ENCODE peak calls at places on chromosomes 4 and X, in eight cellular contexts. J is skeletal muscle cell; V is NCI-H345; F is activated CD8-positive, alpha-beta memory T cell treated with anti-CD3 and anti-CD28 coated beads, Interleukin-2, amount 50 U/mL, for 4 hours; L is NCI-H1092; O is left colon; I is tibial nerve; T is lower leg skin. E is an unnamed sample.

GRCh38 chr4:110671679-110672078 is 48.8 kb upstream of the PITX2 start:
- DNase-seq in J (no peak), V (no peak), F (no peak), L (no peak), O (no peak), I (no peak), T (no peak), E (no peak)

GRCh38 chrX:23515028-23515427 is 152.3 kb upstream of the PRDX4 start:
- DNase-seq in J (no peak), V (peak), F (no peak), L (no peak), O (no peak), I (no peak), T (no peak), E (no peak)

GRCh38 chr4:7892212-7893019 is 47.2 kb downstream of the AFAP1 start:
- DNase-seq in J (peak), V (no peak), F (no peak), L (no peak), O (no peak), I (no peak), T (peak), E (no peak)

GRCh38 chr4:183797041-183797444 is 108.1 kb upstream of the STOX2 start:
- DNase-seq in J (no peak), V (peak), F (no peak), L (no peak), O (no peak), I (no peak), T (no peak), E (peak)

GRCh38 chrX:16946971-16947562 is 609 bp downstream of the REPS2 start:
- DNase-seq in J (no peak), V (peak), F (peak), L (no peak), O (peak), I (no peak), T (peak), E (no peak)

GRCh38 chr4:144557404-144557803 is 88.6 kb upstream of the HHIP start:
- DNase-seq in J (no peak), V (no peak), F (no peak), L (no peak), O (no peak), I (no peak), T (no peak), E (no peak)

GRCh38 chr4:94615431-94615830 is 142.3 kb upstream of the BMPR1B start:
- DNase-seq in J (no peak), V (no peak), F (no peak), L (no peak), O (no peak), I (no peak), T (no peak), E (no peak)

GRCh38 chr4:20543131-20543530 is 157.1 kb upstream of the PACRGL start:
- DNase-seq in J (no peak), V (no peak), F (no peak), L (no peak), O (no peak), I (no peak), T (no peak), E (no peak)

GRCh38 chrX:119503484-119503861 is 35.2 kb downstream of the SLC25A5 start:
- DNase-seq in J (peak), V (no peak), F (no peak), L (no peak), O (peak), I (no peak), T (no peak), E (peak)

GRCh38 chr4:7342223-7342576 is 92.5 kb downstream of the PSAPL1 start:
- DNase-seq in J (no peak), V (no peak), F (no peak), L (no peak), O (no peak), I (no peak), T (no peak), E (no peak)

GRCh38 chrX:153775293-153775595 is 5.6 kb upstream of the SRPK3 start:
- DNase-seq in J (no peak), V (no peak), F (no peak), L (no peak), O (no peak), I (no peak), T (no peak), E (no peak)

GRCh38 chrX:115047181-115047580 is 29.8 kb upstream of the IL13RA2 start:
- DNase-seq in J (no peak), V (no peak), F (no peak), L (no peak), O (no peak), I (no peak), T (no peak), E (no peak)

GRCh38 chr4:20487852-20488251 is 212.4 kb upstream of the PACRGL start:
- DNase-seq in J (peak), V (no peak), F (no peak), L (no peak), O (no peak), I (no peak), T (no peak), E (no peak)

GRCh38 chr4:103012085-103012484 is 7.4 kb downstream of the SLC9B1 start:
- DNase-seq in J (peak), V (no peak), F (no peak), L (no peak), O (no peak), I (no peak), T (no peak), E (no peak)

E was measured in DMS79 treated with DMSO at 0.1 percent for 48 hours.